ENCODE peak calls at places on chromosome 4, in four cellular contexts. W is astrocyte of the spinal cord, G is GM13977, L is mesothelial cell of epicardium. M is an unnamed sample.

GRCh38 chr4:151004222-151004621 is 10.9 kb downstream of the LRBA start:
- DNase-seq in G (no peak), L (no peak), W (peak; percentile 38), M (no peak)

GRCh38 chr4:6272863-6273660 is 3.4 kb downstream of the WFS1 start:
- DNase-seq in L (no peak), W (peak; percentile 88), G (no peak), M (no peak)

GRCh38 chr4:94757192-94758140 is at the start of gene BMPR1B:
- DNase-seq in W (peak; percentile 76), G (no peak), L (peak; percentile 20), M (no peak)

GRCh38 chr4:142035556-142035955 is 399.2 kb downstream of the IL15 start:
- DNase-seq in G (no peak), W (no peak), L (no peak), M (no peak)

GRCh38 chr4:157994863-157995262 is 178.0 kb downstream of the GASK1B start:
- DNase-seq in W (no peak), L (no peak), G (no peak), M (no peak)

GRCh38 chr4:99324978-99325377 is 3.8 kb upstream of the ADH1B start:
- DNase-seq in G (no peak), W (peak; percentile 59), L (no peak), M (no peak)

GRCh38 chr4:26076896-26077295 is 162.9 kb downstream of the SMIM20 start:
- DNase-seq in W (no peak), G (no peak), L (no peak), M (no peak)

GRCh38 chr4:19492611-19493010 is 759.1 kb upstream of the SLIT2 start:
- DNase-seq in G (no peak), W (no peak), L (no peak), M (no peak)

GRCh38 chr4:89765966-89766365 is 71.0 kb downstream of the SNCA start:
- DNase-seq in W (peak; percentile 77), G (no peak), L (no peak), M (no peak)

GRCh38 chr4:26936284-26937065 is 75.8 kb downstream of the STIM2 start:
- DNase-seq in L (no peak), W (no peak), G (no peak), M (no peak)

GRCh38 chr4:87511500-87511899 is 17.7 kb downstream of the SPARCL1 start:
- DNase-seq in W (no peak), G (no peak), L (no peak), M (no peak)

GRCh38 chr4:144423930-144424329 is 222.0 kb upstream of the HHIP start:
- DNase-seq in W (no peak), L (no peak), G (no peak), M (no peak)

GRCh38 chr4:127521463-127521862 is 111.3 kb upstream of the INTU start:
- DNase-seq in W (no peak), G (no peak), L (no peak), M (no peak)

GRCh38 chr4:55255171-55255570 is 90.9 kb upstream of the SRD5A3 start:
- DNase-seq in L (no peak), W (peak; percentile 64), G (no peak), M (no peak)

GRCh38 chr4:64718091-64718490 is 308.8 kb upstream of the TECRL start:
- DNase-seq in L (no peak), W (peak; percentile 57), G (no peak), M (no peak)

GRCh38 chr4:150591284-150591874 is 9.4 kb downstream of the MAB21L2 start:
- DNase-seq in L (no peak), W (peak; percentile 16), G (no peak), M (no peak)

GRCh38 chr4:3307891-3308575 is 15.2 kb downstream of the RGS12 start:
- DNase-seq in G (no peak), L (peak; percentile 3), W (no peak), M (no peak)

GRCh38 chr4:17478073-17478472 is 33.8 kb downstream of the QDPR start:
- DNase-seq in G (no peak), W (no peak), L (no peak), M (no peak)

GRCh38 chr4:15109583-15109982 is 107.3 kb downstream of the CPEB2 start:
- DNase-seq in G (no peak), W (no peak), L (no peak), M (no peak)

GRCh38 chr4:147378780-147379179 is 102.1 kb upstream of the EDNRA start:
- DNase-seq in L (no peak), W (no peak), G (no peak), M (no peak)
- TF ChIP-seq CTCF in L (no peak), W (no peak), G (no peak), M (no peak)

DNA sequence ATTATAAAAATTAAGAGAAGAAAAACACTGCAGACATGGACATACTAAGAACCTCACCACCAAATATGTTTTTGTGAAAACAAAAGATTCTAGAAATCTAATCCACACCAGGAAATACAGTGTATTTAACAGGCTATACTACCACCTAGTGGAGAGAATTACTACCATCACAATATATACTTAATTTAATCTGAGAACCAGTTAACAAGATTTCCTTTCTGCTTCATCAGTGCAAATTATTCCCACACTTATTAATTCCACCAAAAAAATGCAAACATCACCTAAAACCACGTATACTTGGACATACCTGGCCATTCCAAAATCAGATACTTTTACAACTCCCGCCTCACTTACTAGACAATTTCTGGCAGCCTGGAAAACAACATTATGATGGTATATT is 7.0 kb upstream of the TXK start:
- DNase-seq in W (peak; percentile 63), L (no peak), G (peak; percentile 37), M (no peak)
- TF ChIP-seq CTCF in W (peak; percentile 42), L (peak; percentile 78), G (peak; percentile 40), M (peak; percentile 84)

GRCh38 chr4:24476209-24476781 is 108.1 kb downstream of the DHX15 start:
- DNase-seq in W (no peak), G (peak; percentile 63), L (no peak), M (no peak)
- TF ChIP-seq CTCF in W (peak; percentile 53), G (peak; percentile 44), L (peak; percentile 76), M (peak; percentile 77)

GRCh38 chr4:147839651-147840050 is 107.8 kb downstream of the ARHGAP10 start:
- DNase-seq in W (no peak), G (no peak), L (no peak), M (no peak)

GRCh38 chr4:147846318-147847135 is 114.6 kb downstream of the ARHGAP10 start:
- DNase-seq in G (peak; percentile 52), L (no peak), W (no peak), M (peak; percentile 64)

GRCh38 chr4:147842573-147842972 is 110.7 kb downstream of the ARHGAP10 start:
- DNase-seq in L (no peak), G (no peak), W (peak; percentile 87), M (no peak)

GRCh38 chr4:147840846-147841732 is 109.2 kb downstream of the ARHGAP10 start:
- DNase-seq in L (no peak), W (no peak), G (no peak), M (no peak)

DNA sequence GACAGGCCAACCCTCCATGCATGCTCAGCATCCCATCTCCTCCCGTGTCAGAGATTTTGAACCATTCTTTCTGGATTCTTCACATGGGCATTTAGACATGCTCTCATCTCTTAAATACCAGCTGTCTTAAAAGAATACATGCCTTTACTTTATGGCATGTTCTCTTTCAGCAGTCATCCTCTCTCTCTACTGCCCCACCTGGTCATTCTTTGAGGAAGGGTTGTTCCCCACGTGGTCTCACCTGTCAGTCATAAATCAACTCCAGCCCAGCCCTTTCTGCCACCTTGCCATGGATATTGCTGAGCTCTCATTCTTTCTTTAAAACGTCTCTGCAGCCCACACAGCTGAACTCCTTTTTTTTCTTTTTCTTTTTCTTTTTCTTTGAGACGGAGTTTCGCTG is 111.3 kb downstream of the ARHGAP10 start:
- DNase-seq in G (peak; percentile 25), W (no peak), L (no peak), M (peak; percentile 43)
- TF ChIP-seq CTCF in G (peak; percentile 42), W (peak; percentile 3), L (no peak), M (peak; percentile 31)

GRCh38 chr4:73406548-73406875 is 2.4 kb downstream of the ALB start:
- DNase-seq in G (no peak), L (no peak), W (no peak), M (no peak)

GRCh38 chr4:73405138-73405537 is 1.1 kb downstream of the ALB start:
- DNase-seq in L (no peak), W (no peak), G (no peak), M (no peak)

GRCh38 chr4:73407227-73407673 is 3.2 kb downstream of the ALB start:
- DNase-seq in W (no peak), G (no peak), L (no peak), M (no peak)

GRCh38 chr4:73404042-73404441 is at the start of gene ALB:
- DNase-seq in W (no peak), G (no peak), L (no peak), M (no peak)

GRCh38 chr4:73404457-73404856 is 370 bp downstream of the ALB start:
- DNase-seq in L (no peak), W (no peak), G (no peak), M (no peak)
- TF ChIP-seq CTCF in L (no peak), W (no peak), G (no peak), M (no peak)

DNA sequence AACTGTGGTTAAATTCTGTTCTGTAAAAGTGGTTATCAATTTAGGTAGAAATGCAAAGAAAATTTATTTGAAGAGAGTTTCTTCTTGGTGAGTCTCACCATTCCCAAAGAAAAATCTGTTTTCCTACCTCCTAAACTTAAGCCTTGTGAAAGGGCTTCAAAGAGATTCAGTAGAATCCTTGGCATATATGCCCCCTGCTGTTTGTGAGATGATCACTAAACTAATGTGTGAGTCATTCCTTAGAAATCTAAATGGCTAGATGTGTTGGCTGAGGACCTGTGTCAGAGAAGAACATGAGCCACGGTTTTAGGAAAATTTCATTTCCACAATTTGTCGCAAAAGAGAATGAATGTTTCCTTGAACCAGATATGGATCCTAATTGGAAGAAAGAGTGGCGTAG is 260.9 kb downstream of the SLC7A11 start:
- DNase-seq in L (no peak), W (peak; percentile 60), G (no peak), M (no peak)
- TF ChIP-seq CTCF in L (no peak), W (no peak), G (no peak), M (no peak)

DNA sequence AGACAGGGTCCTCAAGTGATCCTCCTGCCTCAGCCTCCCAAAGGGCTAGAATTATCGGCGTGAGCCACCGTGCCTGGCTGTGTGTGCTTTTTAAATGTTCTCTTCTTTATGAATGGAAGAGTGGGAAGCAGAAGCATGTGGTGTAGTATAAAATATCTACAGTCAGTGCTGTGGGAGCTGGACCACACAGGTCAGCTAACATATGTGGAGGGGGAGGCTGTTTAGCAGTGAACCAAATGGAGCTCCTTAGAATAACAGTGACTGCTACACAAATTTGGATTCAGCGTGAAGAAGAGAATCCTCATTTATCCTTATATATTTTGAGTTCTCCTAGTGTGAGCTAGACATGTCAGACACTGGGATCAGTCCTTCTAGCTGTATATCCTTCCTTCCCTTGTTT is 3.2 kb downstream of the SNX25 start:
- DNase-seq in L (no peak), G (no peak), W (no peak), M (no peak)
- TF ChIP-seq CTCF in L (no peak), G (no peak), W (no peak), M (no peak)

M was measured in activated CD8-positive, alpha-beta T cell treated with anti-CD3 and anti-CD28 coated beads for 36 hours.